ENCODE peak calls at places on chromosome 6, in ten cellular contexts. D is heart left ventricle, X is adrenal gland, P is IMR-90, I is NB4, B is uterus, Q is HCT116, V is A549, Y is spleen, G is sigmoid colon. U is an unnamed sample.
A peak's percentile ranks its signal among the peaks of the same experiment; 100 is the strongest.

GRCh38 chr6:57226221-57226620 is 4.1 kb upstream of the RAB23 start:
- DNase-seq in D (no peak), Y (no peak), X (no peak), I (no peak), Q (no peak), V (no peak), B (no peak), G (no peak), P (no peak), U (no peak)

GRCh38 chr6:87909849-87910248 is 137.8 kb upstream of the SPACA1 start:
- DNase-seq in V (no peak), Q (no peak), G (no peak), B (no peak), Y (no peak), X (peak; percentile 26), I (peak; percentile 30), P (peak; percentile 61), D (no peak), U (no peak)

GRCh38 chr6:72132851-72133250 is 246.5 kb downstream of the RIMS1 start:
- DNase-seq in D (no peak), B (no peak), Q (no peak), G (no peak), I (no peak), V (no peak), X (no peak), Y (no peak), P (no peak), U (no peak)

GRCh38 chr6:160222491-160222890 is 36.1 kb downstream of the SLC22A2 start:
- DNase-seq in X (no peak), Q (no peak), B (no peak), I (no peak), D (no peak), P (no peak), Y (no peak), V (no peak), G (no peak), U (no peak)

GRCh38 chr6:43113431-43114260 is 37.5 kb downstream of the PTK7 start:
- DNase-seq in D (no peak), P (no peak), Y (peak; percentile 62), X (no peak), Q (no peak), V (no peak), G (no peak), I (no peak), B (peak; percentile 59), U (no peak)

GRCh38 chr6:107555449-107555848 is 65.5 kb downstream of the SOBP start:
- DNase-seq in D (no peak), B (no peak), I (no peak), Y (no peak), X (no peak), P (no peak), V (no peak), G (no peak), Q (no peak), U (no peak)

GRCh38 chr6:48027704-48028435 is 83.1 kb downstream of the PTCHD4 start:
- DNase-seq in I (no peak), P (no peak), D (no peak), V (no peak), G (no peak), X (no peak), Q (no peak), B (no peak), Y (no peak), U (no peak)

GRCh38 chr6:157614026-157614484 is 209.0 kb upstream of the SNX9 start:
- DNase-seq in V (no peak), G (no peak), I (peak; percentile 68), P (peak; percentile 41), X (no peak), Q (no peak), Y (no peak), D (no peak), B (no peak), U (no peak)

DNA sequence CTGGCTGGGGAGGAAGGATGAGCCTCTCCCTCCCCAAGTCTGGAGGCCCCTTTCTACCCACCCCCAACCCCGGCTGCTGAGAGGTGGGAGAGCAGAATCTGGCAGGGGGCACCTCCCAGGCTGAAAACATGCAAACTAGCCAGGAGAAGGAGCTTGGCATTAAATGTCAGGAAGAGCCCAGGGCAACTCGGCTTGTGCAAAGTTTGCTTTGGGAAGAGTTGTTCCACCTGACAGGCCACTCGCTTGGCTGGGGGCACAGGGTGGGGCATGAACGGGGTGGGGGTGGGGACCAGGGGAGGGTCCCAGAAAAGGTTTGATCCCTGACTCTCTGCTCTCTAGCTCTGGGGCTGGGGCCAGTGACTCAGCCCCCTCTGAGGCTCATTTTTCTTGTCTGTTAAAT is 3.0 kb downstream of the SPDEF start:
- DNase-seq in Y (no peak), Q (no peak), G (no peak), P (no peak), X (no peak), I (no peak), D (no peak), V (no peak), B (no peak), U (no peak)
- TF ChIP-seq POLR2A in Y (no peak), Q (no peak), G (no peak), P (no peak), X (no peak), I (no peak), D (no peak), V (no peak), B (no peak), U (no peak)

GRCh38 chr6:142803495-142804049 is 141.4 kb downstream of the HIVEP2 start:
- DNase-seq in G (no peak), D (no peak), Y (no peak), I (no peak), P (no peak), X (no peak), Q (no peak), V (no peak), B (no peak), U (no peak)
- TF ChIP-seq CTCF in G (no peak), D (no peak), Y (no peak), I (no peak), P (no peak), X (no peak), Q (no peak), V (no peak), B (no peak), U (no peak)

GRCh38 chr6:6920984-6921313 is 186.8 kb upstream of the RREB1 start:
- DNase-seq in V (no peak), P (no peak), D (no peak), X (peak; percentile 16), B (no peak), Q (no peak), I (no peak), G (no peak), Y (no peak), U (no peak)

GRCh38 chr6:6925391-6926164 is 182.2 kb upstream of the RREB1 start:
- DNase-seq in Y (no peak), V (no peak), G (no peak), X (no peak), P (peak; percentile 20), I (no peak), B (no peak), Q (no peak), D (no peak), U (no peak)

GRCh38 chr6:6923605-6924004 is 184.2 kb upstream of the RREB1 start:
- DNase-seq in B (no peak), I (no peak), G (no peak), V (no peak), Y (no peak), X (no peak), D (no peak), P (no peak), Q (no peak), U (no peak)

GRCh38 chr6:6927437-6928361 is 180.1 kb upstream of the RREB1 start:
- DNase-seq in X (no peak), D (peak; percentile 45), I (peak; percentile 93), Y (peak; percentile 78), V (no peak), Q (no peak), G (no peak), P (no peak), B (peak; percentile 35), U (no peak)

DNA sequence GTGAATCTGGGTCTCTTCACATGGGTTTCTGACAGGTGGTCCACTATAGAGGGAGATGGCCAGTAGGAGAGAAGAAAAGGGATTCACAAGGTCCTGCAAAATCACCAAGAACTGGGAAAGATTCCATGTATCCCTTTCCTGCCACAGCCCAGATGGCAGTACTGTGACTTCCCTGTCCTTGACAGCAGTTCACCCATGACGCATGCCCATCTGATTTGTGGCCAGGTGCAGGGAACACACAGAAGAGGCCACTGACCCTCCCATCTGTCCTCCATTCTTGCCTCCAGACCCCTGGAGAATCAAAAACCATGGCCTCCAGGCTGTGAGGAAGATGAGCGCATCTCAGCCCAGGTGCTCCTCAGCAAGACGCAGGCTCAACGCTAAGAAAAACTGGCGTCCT is 183.1 kb upstream of the RREB1 start:
- DNase-seq in P (no peak), B (no peak), Y (no peak), X (no peak), G (no peak), D (no peak), I (no peak), V (no peak), Q (no peak), U (no peak)
- H3K4me3 ChIP-seq in P (no peak overlapping the region), B (no peak overlapping the region), Y (no peak overlapping the region), X (no peak overlapping the region), G (no peak overlapping the region), D (no peak overlapping the region), I (no peak overlapping the region), V (no peak overlapping the region), Q (no peak overlapping the region), U (no peak overlapping the region)

GRCh38 chr6:46789434-46790358 is 3.5 kb upstream of the MEP1A start:
- DNase-seq in V (no peak), D (no peak), X (no peak), P (no peak), Y (no peak), G (no peak), I (no peak), B (no peak), Q (no peak), U (no peak)

GRCh38 chr6:46788791-46789190 is 4.4 kb upstream of the MEP1A start:
- DNase-seq in Q (no peak), G (no peak), X (no peak), V (no peak), Y (no peak), P (no peak), B (no peak), D (no peak), I (no peak), U (no peak)

GRCh38 chr6:46787871-46788270 is 5.3 kb upstream of the MEP1A start:
- DNase-seq in V (no peak), P (no peak), D (no peak), X (no peak), I (no peak), B (no peak), G (no peak), Y (no peak), Q (no peak), U (no peak)

GRCh38 chr6:46781478-46782378 is 11.5 kb upstream of the MEP1A start:
- DNase-seq in V (peak; percentile 6), Q (peak; percentile 58), Y (no peak), I (peak; percentile 76), D (peak; percentile 48), B (no peak), P (peak; percentile 50), G (no peak), X (peak; percentile 72), U (no peak)

DNA sequence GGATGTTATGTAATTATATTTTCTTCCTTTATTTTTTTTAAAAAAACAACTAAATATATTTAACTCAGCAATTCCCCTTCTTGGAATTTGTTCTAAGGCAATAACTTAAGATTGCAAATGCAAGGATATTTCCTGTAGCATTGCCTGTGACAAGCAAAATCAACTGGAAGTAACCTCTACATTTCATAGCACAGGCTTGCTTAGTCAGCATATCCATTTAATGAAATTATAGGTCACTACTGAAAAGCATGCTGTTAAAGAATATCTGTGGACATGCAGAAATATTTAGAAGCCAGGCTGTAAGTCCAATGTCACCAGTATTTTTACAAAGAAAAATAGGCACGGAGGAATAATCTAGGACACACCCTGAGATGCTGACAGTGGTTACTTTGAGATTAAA is 8.7 kb upstream of the MEP1A start:
- DNase-seq in B (no peak), G (no peak), V (no peak), I (no peak), Q (no peak), D (no peak), P (no peak), Y (no peak), X (no peak), U (no peak)
- TF ChIP-seq POLR2A in B (no peak), G (no peak), V (no peak), I (no peak), Q (no peak), D (no peak), P (no peak), Y (no peak), X (no peak), U (no peak)

U was measured in lower leg skin.